ENCODE peak calls at places on chromosomes 12 and 14, in four cellular contexts. F is right atrium auricular region, H is IMR-90, V is mesothelial cell of epicardium. I is an unnamed sample.

GRCh38 chr14:34710006-34710405 is 4.4 kb downstream of the CFL2 start:
- DNase-seq in V (no peak), F (no peak), H (no peak), I (no peak)

GRCh38 chr12:130664252-130664651 is 51.8 kb downstream of the RIMBP2 start:
- DNase-seq in F (no peak), V (no peak), H (no peak), I (no peak)

GRCh38 chr12:67909091-67909531 is 80.1 kb upstream of the IFNG-AS1 start:
- DNase-seq in F (no peak), H (peak), V (no peak), I (no peak)

GRCh38 chr14:61212546-61212945 is 68.6 kb downstream of the TMEM30B start:
- DNase-seq in H (no peak), F (no peak), V (no peak), I (no peak)

GRCh38 chr14:25400607-25401206 is 350.8 kb upstream of the STXBP6 start:
- DNase-seq in V (no peak), F (peak), H (peak), I (no peak)

GRCh38 chr14:72810201-72810600 is 83.7 kb downstream of the DPF3 start:
- DNase-seq in H (no peak), V (no peak), F (no peak), I (no peak)

GRCh38 chr12:50058743-50059312 is 1.4 kb downstream of the ASIC1 start:
- DNase-seq in H (no peak), V (no peak), F (no peak), I (no peak)

GRCh38 chr14:90140298-90140955 is 78.6 kb downstream of the KCNK13 start:
- DNase-seq in V (no peak), H (peak), F (no peak), I (no peak)

GRCh38 chr14:73796881-73797539 is 54.6 kb upstream of the PTGR2 start:
- DNase-seq in V (no peak), F (no peak), H (peak), I (no peak)

GRCh38 chr12:101459642-101460346 is 15.3 kb upstream of the SPIC start:
- DNase-seq in F (no peak), V (no peak), H (peak), I (no peak)

GRCh38 chr14:106850913-106851825 is 1324.8 kb downstream of the TMEM121 start:
- DNase-seq in F (no peak), V (no peak), H (no peak), I (no peak)

GRCh38 chr12:120394483-120395367 is 25.8 kb upstream of the MSI1 start:
- DNase-seq in H (no peak), V (no peak), F (no peak), I (no peak)

GRCh38 chr12:103392722-103393121 is 103.0 kb downstream of the C12orf42 start:
- DNase-seq in F (no peak), V (no peak), H (no peak), I (no peak)

GRCh38 chr12:100741084-100741711 is 53.4 kb upstream of the ANO4 start:
- DNase-seq in F (no peak), H (peak), V (no peak), I (no peak)

GRCh38 chr14:65229431-65230286 is 127.3 kb upstream of the MAX start:
- DNase-seq in H (no peak), F (no peak), V (no peak), I (no peak)

GRCh38 chr14:74955229-74955999 is at the start of gene PGF:
- DNase-seq in V (no peak), H (no peak), F (no peak), I (no peak)

GRCh38 chr12:119334459-119335170 is at the start of gene CCDC60:
- DNase-seq in H (no peak), F (no peak), V (no peak), I (peak)

GRCh38 chr14:101591121-101591520 is 29.8 kb downstream of the DIO3 start:
- DNase-seq in F (no peak), V (no peak), H (no peak), I (no peak)

DNA sequence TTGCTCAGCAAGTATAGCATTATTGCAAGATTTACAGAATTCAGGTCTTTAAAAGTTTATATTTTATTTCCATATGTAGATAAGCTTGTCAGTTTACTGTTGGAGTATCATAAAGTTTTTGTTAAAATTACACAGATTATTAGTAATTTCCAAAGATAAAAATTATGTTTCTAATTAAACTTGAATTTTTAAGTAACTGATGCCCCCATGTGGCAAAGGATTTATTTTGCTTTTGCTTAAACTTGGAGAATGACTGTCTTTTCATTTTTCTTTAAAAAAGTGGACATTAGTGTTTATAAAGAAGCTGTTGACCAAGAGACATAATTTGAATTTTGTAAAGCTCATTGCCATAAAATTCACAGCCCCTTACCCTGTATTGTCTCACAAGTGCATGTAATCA is 45.8 kb downstream of the ETNK1 start:
- DNase-seq in F (no peak), H (peak), V (no peak), I (no peak)
- TF ChIP-seq CTCF in F (peak), H (peak), V (peak), I (peak)

GRCh38 chr12:19643635-19644034 is 204.3 kb downstream of the AEBP2 start:
- DNase-seq in V (no peak), H (peak), F (no peak), I (no peak)
- TF ChIP-seq CTCF in V (no peak), H (peak), F (peak), I (peak)

GRCh38 chr12:105281694-105282049 is 45.7 kb upstream of the APPL2 start:
- DNase-seq in V (no peak), H (no peak), F (no peak), I (no peak)
- TF ChIP-seq CTCF in V (no peak), H (no peak), F (no peak), I (no peak)

GRCh38 chr14:99611639-99612038 is 7.6 kb upstream of the CCDC85C start:
- DNase-seq in F (no peak), V (no peak), H (no peak), I (no peak)

GRCh38 chr14:99606359-99606758 is 2.4 kb upstream of the CCDC85C start:
- DNase-seq in F (no peak), V (no peak), H (no peak), I (no peak)

GRCh38 chr14:99612065-99612736 is 8.2 kb upstream of the CCDC85C start:
- DNase-seq in V (no peak), F (no peak), H (no peak), I (no peak)

GRCh38 chr14:99608591-99608990 is 4.6 kb upstream of the CCDC85C start:
- DNase-seq in F (no peak), H (no peak), V (no peak), I (no peak)

GRCh38 chr14:99609245-99610117 is 5.5 kb upstream of the CCDC85C start:
- DNase-seq in V (no peak), F (no peak), H (peak), I (no peak)
- TF ChIP-seq CTCF in V (no peak), F (peak), H (peak), I (no peak)

GRCh38 chr12:47744778-47745436 is 13.8 kb downstream of the RAPGEF3 start:
- DNase-seq in F (no peak), V (no peak), H (no peak), I (no peak)

GRCh38 chr12:47746073-47746472 is 12.6 kb downstream of the RAPGEF3 start:
- DNase-seq in V (no peak), F (no peak), H (no peak), I (no peak)

GRCh38 chr12:47744005-47744651 is 14.6 kb downstream of the RAPGEF3 start:
- DNase-seq in H (no peak), V (no peak), F (no peak), I (no peak)

GRCh38 chr12:47746523-47746922 is 12.2 kb downstream of the RAPGEF3 start:
- DNase-seq in F (no peak), H (no peak), V (no peak), I (no peak)

DNA sequence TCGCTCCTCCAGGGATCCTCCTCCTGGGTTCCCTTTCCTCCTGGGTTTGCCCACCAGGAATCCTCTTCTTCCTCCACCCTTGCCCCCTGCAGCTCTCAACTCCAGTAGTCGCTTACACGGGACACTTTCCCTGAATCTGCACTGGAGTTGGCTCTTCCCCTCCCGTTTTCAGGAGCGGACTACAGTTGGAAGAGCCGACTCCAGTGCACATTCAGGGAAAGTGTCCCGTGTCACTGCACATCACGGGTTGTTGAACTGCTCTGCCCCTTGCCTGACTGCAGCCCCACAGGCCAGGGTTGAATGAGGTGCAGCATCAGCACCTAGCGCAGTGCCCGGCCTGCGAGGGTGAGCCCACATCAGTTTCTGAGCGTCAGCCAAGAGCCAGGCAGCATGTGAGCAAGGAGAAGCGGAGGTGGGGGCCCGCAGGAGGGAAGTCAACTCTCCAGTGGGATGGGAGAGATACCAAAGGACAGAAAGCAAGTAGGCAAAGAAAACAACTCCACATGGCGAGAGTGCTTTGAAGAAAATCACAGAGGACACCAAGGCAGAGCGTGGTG is 13.1 kb downstream of the RAPGEF3 start:
- DNase-seq in V (no peak), H (no peak), F (no peak), I (no peak)
- TF ChIP-seq CTCF in V (no peak), H (no peak), F (no peak), I (no peak)

DNA sequence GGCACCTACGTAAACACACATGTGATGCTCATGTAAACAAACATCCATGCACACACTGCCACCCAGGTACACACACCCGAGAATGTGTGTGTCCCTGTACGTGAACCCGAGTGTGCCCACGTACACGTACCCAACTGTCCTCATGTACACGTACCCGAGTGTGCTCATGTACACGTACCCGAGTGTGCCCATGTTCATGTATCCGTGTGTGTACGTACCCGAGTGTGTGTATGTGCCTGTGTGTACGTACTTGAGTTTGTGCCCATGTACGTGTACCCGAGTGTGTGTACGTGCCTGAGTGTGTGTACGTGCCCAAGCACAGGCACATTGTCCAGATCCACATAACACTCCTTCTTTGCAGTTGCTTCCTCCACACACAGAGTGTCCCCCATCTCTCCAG is 45.0 kb downstream of the LRCOL1 start:
- DNase-seq in H (no peak), V (no peak), F (no peak), I (no peak)
- TF ChIP-seq CTCF in H (no peak), V (no peak), F (no peak), I (no peak)

DNA sequence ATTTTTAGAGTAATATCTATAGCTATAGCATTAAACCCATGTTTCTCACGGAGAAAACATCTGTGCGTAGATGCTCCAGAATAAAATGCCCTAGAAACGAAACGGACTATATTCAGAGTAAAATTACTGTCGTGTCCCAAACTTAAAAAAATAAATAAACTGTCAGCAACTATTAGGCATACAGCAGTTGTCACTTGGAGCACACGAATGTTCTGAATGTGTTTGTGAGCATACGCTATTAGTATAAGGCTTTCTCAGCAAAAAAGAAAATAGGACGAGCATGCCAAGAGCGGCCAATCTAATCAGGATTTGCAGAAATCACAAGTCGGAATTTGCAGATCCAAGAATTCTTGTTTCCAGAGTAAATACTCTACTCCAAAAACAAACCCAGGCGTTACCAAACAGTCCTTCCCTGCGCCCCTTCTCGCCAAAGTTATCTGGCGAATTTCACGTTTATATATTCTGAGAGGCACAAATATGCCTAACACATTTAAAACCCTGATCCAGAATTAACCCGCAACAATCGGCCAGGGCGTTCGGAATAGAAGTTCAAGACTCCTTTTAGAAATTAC is 835 bp downstream of the PTPN21 start:
- DNase-seq in H (peak), F (no peak), V (no peak), I (no peak)
- TF ChIP-seq CTCF in H (no peak), F (no peak), V (no peak), I (no peak)

DNA sequence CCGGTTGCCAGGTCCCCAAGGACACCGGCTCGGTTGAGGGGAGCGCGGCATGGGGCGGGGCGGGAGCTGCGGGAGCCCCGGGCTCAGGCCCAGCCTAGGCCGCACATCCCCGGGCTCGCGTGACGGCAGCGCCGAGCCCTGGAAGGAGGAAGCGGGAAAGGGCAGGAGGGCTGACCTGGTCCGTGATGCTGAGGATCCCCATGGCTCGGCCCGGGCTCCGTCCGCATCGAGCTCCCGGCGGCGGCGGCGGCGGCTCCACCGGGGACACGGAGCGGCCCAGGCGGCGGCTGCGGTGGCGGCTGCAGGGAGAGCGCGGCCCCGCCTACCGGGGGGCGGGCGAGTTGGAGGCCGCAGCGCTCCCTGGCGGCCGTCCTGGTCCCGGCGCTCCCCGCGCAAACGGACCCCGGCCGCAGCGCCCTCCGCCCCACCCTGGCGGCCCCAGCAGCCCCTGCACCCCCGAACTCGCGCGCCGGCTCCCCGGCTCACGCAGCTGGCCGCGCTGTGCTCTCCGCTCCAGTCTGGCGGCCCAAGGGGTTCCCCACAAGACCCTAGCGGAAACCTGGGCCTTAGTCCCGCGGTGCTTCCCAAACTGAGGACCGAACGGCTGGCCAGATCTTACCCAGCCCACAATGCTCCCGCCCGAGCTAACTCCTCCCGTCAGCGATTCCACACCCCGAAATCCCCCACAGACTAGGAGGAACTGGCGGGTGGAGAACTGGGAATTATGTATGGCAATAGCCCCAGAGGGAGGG is at the start of gene ANKRD52:
- DNase-seq in F (peak), V (peak), H (peak), I (peak)
- TF ChIP-seq CTCF in F (peak), V (peak), H (peak), I (peak)

GRCh38 chr12:5515458-5515857 is 83.5 kb downstream of the NTF3 start:
- DNase-seq in V (no peak), F (no peak), H (no peak), I (no peak)

GRCh38 chr12:5514545-5514944 is 82.6 kb downstream of the NTF3 start:
- DNase-seq in V (no peak), F (peak), H (no peak), I (no peak)

GRCh38 chr12:5516371-5516770 is 84.5 kb downstream of the NTF3 start:
- DNase-seq in F (no peak), H (no peak), V (no peak), I (no peak)

GRCh38 chr12:5518584-5519365 is 86.9 kb downstream of the NTF3 start:
- DNase-seq in F (no peak), H (no peak), V (no peak), I (no peak)

GRCh38 chr12:5516781-5517180 is 84.9 kb downstream of the NTF3 start:
- DNase-seq in V (no peak), F (no peak), H (no peak), I (no peak)
- TF ChIP-seq CTCF in V (no peak), F (no peak), H (no peak), I (no peak)